ENCODE peak calls at places on chromosomes 5 and 9, in six cellular contexts. L, M, F, A, S and Z are unnamed samples. For H3K4me1, the result is how much of the 10 kb centered on the place peaks cover.

GRCh38 chr9:4640027-4640426 is 22.1 kb upstream of the PLPP6 start:
- DNase-seq in L (no peak), M (no peak), F (peak), A (no peak), S (peak), Z (no peak)

GRCh38 chr9:106945727-106946690 is 83.0 kb downstream of the ZNF462 start:
- DNase-seq in L (no peak), M (no peak), F (no peak), A (peak), S (no peak), Z (no peak)

GRCh38 chr9:92324889-92325268 is 271 bp downstream of the NOL8 start:
- DNase-seq in L (peak), M (no peak), F (no peak), A (no peak), S (no peak), Z (no peak)

GRCh38 chr9:124079176-124079925 is 67.8 kb downstream of the LHX2 start:
- DNase-seq in L (peak), M (no peak), F (peak), A (no peak), S (peak), Z (no peak)

GRCh38 chr5:96868603-96869371 is 7.5 kb upstream of the ERAP2 start:
- DNase-seq in L (peak), M (no peak), F (no peak), A (peak), S (peak), Z (no peak)

GRCh38 chr9:104748359-104749031 is 1.0 kb downstream of the NIPSNAP3A start:
- DNase-seq in L (no peak), M (no peak), F (no peak), A (peak), S (peak), Z (no peak)

GRCh38 chr9:696332-697090 is 145.0 kb upstream of the DMRT1 start:
- DNase-seq in L (peak), M (no peak), F (no peak), A (no peak), S (peak), Z (peak)

GRCh38 chr5:157331807-157332206 is 65.9 kb downstream of the CYFIP2 start:
- DNase-seq in L (no peak), M (no peak), F (no peak), A (no peak), S (no peak), Z (no peak)

GRCh38 chr5:114319821-114320220 is 42.0 kb upstream of the KCNN2 start:
- DNase-seq in L (no peak), M (no peak), F (no peak), A (no peak), S (no peak), Z (no peak)

GRCh38 chr5:73513996-73514395 is 15.8 kb downstream of the BTF3 start:
- DNase-seq in L (peak), M (no peak), F (no peak), A (no peak), S (no peak), Z (no peak)

GRCh38 chr9:89413963-89414638 is 83.8 kb downstream of the SEMA4D start:
- DNase-seq in L (no peak), M (no peak), F (no peak), A (no peak), S (no peak), Z (peak)

GRCh38 chr5:105659396-105659795 is 2011.3 kb downstream of the EFNA5 start:
- DNase-seq in L (no peak), M (no peak), F (no peak), A (no peak), S (no peak), Z (no peak)

GRCh38 chr5:132496631-132497487 is 6.3 kb upstream of the IRF1 start:
- DNase-seq in L (peak), M (peak), F (peak), A (peak), S (peak), Z (peak)

GRCh38 chr5:171867786-171868185 is 82.2 kb downstream of the SMIM23 start:
- DNase-seq in L (no peak), M (no peak), F (no peak), A (peak), S (no peak), Z (no peak)

GRCh38 chr5:128083811-128084227 is 253 bp downstream of the SLC12A2 start:
- DNase-seq in L (no peak), M (no peak), F (no peak), A (no peak), S (no peak), Z (no peak)

GRCh38 chr5:95801532-95801931 is 21.0 kb downstream of the GLRX start:
- DNase-seq in L (no peak), M (no peak), F (no peak), A (no peak), S (no peak), Z (no peak)

GRCh38 chr5:100496296-100496695 is 38.9 kb upstream of the FAM174A start:
- DNase-seq in L (no peak), M (no peak), F (no peak), A (no peak), S (no peak), Z (no peak)

GRCh38 chr9:126417007-126417406 is 90.4 kb downstream of the MVB12B start:
- DNase-seq in L (no peak), M (no peak), F (no peak), A (no peak), S (no peak), Z (no peak)

GRCh38 chr9:110256142-110256391 is 240 bp downstream of the TXN start:
- DNase-seq in L (no peak), M (no peak), F (no peak), A (no peak), S (no peak), Z (no peak)

GRCh38 chr5:97425511-97425910 is 242.5 kb upstream of the RIOK2 start:
- DNase-seq in L (no peak), M (no peak), F (peak), A (peak), S (no peak), Z (no peak)

GRCh38 chr5:143491644-143492043 is 88.2 kb upstream of the NR3C1 start:
- DNase-seq in L (no peak), M (no peak), F (no peak), A (no peak), S (peak), Z (no peak)

GRCh38 chr9:116156621-116157314 is 3.2 kb downstream of the PAPPA start:
- DNase-seq in L (peak), M (peak), F (peak), A (no peak), S (peak), Z (peak)

GRCh38 chr5:43357067-43357466 is 43.9 kb upstream of the HMGCS1 start:
- DNase-seq in L (no peak), M (no peak), F (no peak), A (no peak), S (no peak), Z (no peak)

GRCh38 chr5:133256276-133256675 is 204.5 kb downstream of the HSPA4 start:
- DNase-seq in L (no peak), M (no peak), F (no peak), A (no peak), S (no peak), Z (no peak)

GRCh38 chr5:128538249-128539037 is 398 bp upstream of the FBN2 start:
- DNase-seq in L (no peak), M (no peak), F (peak), A (peak), S (peak), Z (peak)

GRCh38 chr9:109143881-109144562 is 23.0 kb downstream of the FRRS1L start:
- DNase-seq in L (peak), M (no peak), F (no peak), A (peak), S (peak), Z (no peak)

GRCh38 chr5:98248949-98249348 is 524.5 kb upstream of the RGMB start:
- DNase-seq in L (no peak), M (no peak), F (no peak), A (peak), S (no peak), Z (no peak)

GRCh38 chr5:115758356-115758755 is 58.1 kb downstream of the CDO1 start:
- DNase-seq in L (no peak), M (no peak), F (no peak), A (peak), S (no peak), Z (no peak)

GRCh38 chr9:108850293-108850897 is 5.4 kb downstream of the ACTL7B start:
- DNase-seq in L (no peak), M (no peak), F (no peak), A (peak), S (peak), Z (no peak)

GRCh38 chr5:42950091-42950465 is 90.0 kb downstream of the ANXA2R start:
- DNase-seq in L (no peak), M (no peak), F (no peak), A (no peak), S (no peak), Z (no peak)

GRCh38 chr5:44605926-44606325 is 202.8 kb upstream of the MRPS30 start:
- DNase-seq in L (no peak), M (no peak), F (no peak), A (no peak), S (no peak), Z (no peak)

GRCh38 chr5:14269395-14269794 is 126.3 kb downstream of the TRIO start:
- DNase-seq in L (peak), M (no peak), F (peak), A (no peak), S (no peak), Z (no peak)

GRCh38 chr5:142969624-142970439 is 199.7 kb downstream of the ARHGAP26 start:
- DNase-seq in L (no peak), M (no peak), F (peak), A (peak), S (no peak), Z (no peak)

GRCh38 chr9:136088939-136089696 is 6.0 kb downstream of the NACC2 start:
- DNase-seq in L (no peak), M (no peak), F (no peak), A (no peak), S (no peak), Z (no peak)

GRCh38 chr9:23492126-23493002 is 333.7 kb downstream of the ELAVL2 start:
- DNase-seq in L (peak), M (no peak), F (peak), A (peak), S (peak), Z (no peak)
- TF ChIP-seq CTCF in L (peak), M (no peak), F (peak), A (peak), S (peak), Z (peak)

GRCh38 chr9:137262909-137263285 is 7.8 kb downstream of the NELFB start:
- DNase-seq in L (no peak), M (no peak), F (peak), A (no peak), S (no peak), Z (no peak)
- H3K27ac ChIP-seq in L (no peak), M (no peak), F (no peak), A (no peak), S (no peak), Z (no peak)

DNA sequence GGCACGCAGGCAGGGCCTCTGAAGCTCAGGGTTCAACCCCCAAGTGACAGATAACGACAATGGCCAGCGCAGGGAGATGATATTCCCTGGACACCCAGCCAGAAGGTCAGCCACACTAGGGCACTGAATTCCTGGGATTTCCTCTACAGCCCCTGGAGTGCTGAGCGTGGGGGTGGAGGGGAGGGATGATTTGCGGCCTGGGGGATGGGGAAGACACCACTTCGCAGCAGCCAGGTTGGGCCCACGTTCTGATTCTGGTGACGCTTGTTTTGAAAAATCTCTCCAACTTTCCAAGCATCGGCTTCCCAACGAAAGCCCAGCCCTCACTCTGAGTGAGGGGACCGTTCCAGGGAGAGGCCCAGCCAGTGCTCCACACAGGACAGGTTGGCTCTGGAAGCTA is 5.5 kb downstream of the GFPT2 start:
- DNase-seq in L (no peak), M (no peak), F (no peak), A (no peak), S (no peak), Z (no peak)
- H3K4me1 ChIP-seq in L (under half), M (under half), F (under half), A (under half), S (under half), Z (half or more)

DNA sequence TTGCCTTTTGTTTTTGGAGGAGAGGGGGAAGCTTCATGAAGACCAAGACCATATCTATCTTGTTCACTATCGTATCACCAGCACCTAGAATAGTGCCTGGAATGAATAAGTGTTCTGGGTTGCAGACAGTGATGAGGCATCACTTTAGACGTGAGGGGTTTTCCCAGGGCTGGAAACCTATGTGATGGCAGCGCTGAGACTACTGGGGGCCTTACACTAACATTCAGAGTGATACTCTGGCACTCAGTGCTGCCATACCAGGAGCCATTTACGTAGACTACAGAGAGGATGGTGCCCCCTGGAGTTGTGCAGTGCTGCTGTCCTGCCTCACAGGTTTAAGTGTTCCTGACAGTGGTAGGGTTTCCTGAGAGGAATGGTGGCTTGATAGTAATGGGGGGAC is 6.9 kb downstream of the CCL19 start:
- DNase-seq in L (no peak), M (no peak), F (no peak), A (no peak), S (no peak), Z (no peak)
- TF ChIP-seq CTCF in L (no peak), M (no peak), F (no peak), A (no peak), S (no peak), Z (no peak)

GRCh38 chr5:109652096-109652495 is 37.6 kb upstream of the MAN2A1 start:
- DNase-seq in L (no peak), M (no peak), F (no peak), A (no peak), S (no peak), Z (no peak)
- H3K27ac ChIP-seq in L (no peak), M (no peak), F (no peak), A (no peak), S (no peak), Z (no peak)

GRCh38 chr5:134566181-134566740 is 40.8 kb downstream of the JADE2 start:
- DNase-seq in L (no peak), M (no peak), F (no peak), A (no peak), S (no peak), Z (no peak)
- H3K4me1 ChIP-seq in L (under half), M (under half), F (under half), A (under half), S (under half), Z (half or more)

DNA sequence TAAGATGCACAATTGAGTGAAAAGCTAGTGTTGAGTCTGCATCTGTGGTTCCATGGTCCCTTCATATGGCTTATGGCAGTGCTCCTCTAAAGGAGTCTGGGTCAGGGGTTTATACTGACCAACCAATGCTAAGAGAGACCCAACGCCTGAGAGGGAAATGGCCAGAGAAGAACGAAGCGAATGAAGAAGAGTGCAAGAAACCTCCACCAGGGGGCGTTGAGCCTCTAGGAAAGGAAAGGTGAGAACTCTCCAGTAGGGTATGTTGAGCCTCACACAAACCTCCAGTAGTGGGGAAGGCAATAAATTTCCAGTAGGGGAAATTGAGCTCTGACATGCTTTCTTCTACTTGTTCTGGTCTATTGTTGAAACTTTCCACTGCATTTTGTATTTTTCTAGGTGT is 470.6 kb downstream of the PRDM9 start:
- DNase-seq in L (no peak), M (no peak), F (peak), A (no peak), S (peak), Z (no peak)
- TF ChIP-seq CTCF in L (peak), M (no peak), F (peak), A (peak), S (no peak), Z (peak)